ENCODE peak calls at places on chromosomes 2 and 18, in five cellular contexts. M is NCI-H1105 treated with DMSO at 0.1 percent for 48 hours; Q is head of caudate nucleus; F is activated CD4-positive, alpha-beta T cell treated with anti-CD3 and anti-CD28 coated beads, Interleukin-2, amount 10 ng/mL, durations not matched to agents 7 days and 5 days; V is bronchial epithelial cell. L is an unnamed sample.
A peak's percentile ranks its signal among the peaks of the same experiment; 100 is the strongest.

GRCh38 chr2:161237397-161238263 is 70.6 kb upstream of the PSMD14 start:
- DNase-seq in V (peak; percentile 34), Q (peak; percentile 59), F (peak; percentile 43), M (peak; percentile 69), L (no peak)

GRCh38 chr2:100017633-100018032 is 124.8 kb downstream of the AFF3 start:
- DNase-seq in F (no peak), V (no peak), M (no peak), Q (no peak), L (no peak)

GRCh38 chr18:45688834-45689233 is 35.1 kb upstream of the SLC14A1 start:
- DNase-seq in V (no peak), F (peak; percentile 57), M (no peak), Q (no peak), L (no peak)

GRCh38 chr2:73099486-73099885 is 13.3 kb downstream of the RAB11FIP5 start:
- DNase-seq in V (no peak), Q (no peak), M (no peak), F (no peak), L (no peak)

GRCh38 chr2:235740821-235741220 is 247.0 kb downstream of the AGAP1 start:
- DNase-seq in M (peak; percentile 64), Q (no peak), F (no peak), V (no peak), L (peak; percentile 25)

GRCh38 chr18:41456791-41457190 is 498.2 kb upstream of the PIK3C3 start:
- DNase-seq in M (no peak), V (peak; percentile 33), Q (no peak), F (no peak), L (no peak)

GRCh38 chr18:45687617-45688016 is 36.4 kb upstream of the SLC14A1 start:
- DNase-seq in F (peak; percentile 39), M (no peak), V (no peak), Q (no peak), L (peak; percentile 68)

GRCh38 chr2:42245392-42245791 is 76.2 kb downstream of the EML4 start:
- DNase-seq in F (no peak), M (no peak), Q (no peak), V (no peak), L (no peak)

GRCh38 chr2:233303252-233303651 is 4.4 kb upstream of the SAG start:
- DNase-seq in V (no peak), Q (no peak), M (no peak), F (no peak), L (no peak)

GRCh38 chr2:11829324-11829946 is 83.0 kb downstream of the LPIN1 start:
- DNase-seq in V (peak; percentile 33), M (peak; percentile 84), Q (peak; percentile 54), F (peak; percentile 74), L (peak; percentile 87)

GRCh38 chr2:220670461-220670979 is 901.6 kb downstream of the EPHA4 start:
- DNase-seq in Q (no peak), V (no peak), M (peak; percentile 95), F (no peak), L (no peak)

GRCh38 chr2:220034356-220035121 is 407.1 kb downstream of the SLC4A3 start:
- DNase-seq in F (no peak), M (no peak), Q (peak; percentile 5), V (peak; percentile 22), L (no peak)

GRCh38 chr2:144924827-144925226 is 404.9 kb upstream of the ZEB2 start:
- DNase-seq in F (no peak), M (peak; percentile 53), V (peak; percentile 38), Q (no peak), L (no peak)

GRCh38 chr2:67103161-67103560 is 294.0 kb upstream of the ETAA1 start:
- DNase-seq in F (no peak), V (no peak), Q (no peak), M (no peak), L (no peak)

GRCh38 chr2:84946204-84947009 is 24.6 kb upstream of the KCMF1 start:
- DNase-seq in Q (no peak), V (peak; percentile 100), F (peak; percentile 64), M (no peak), L (peak; percentile 9)

GRCh38 chr2:47815764-47816163 is 32.8 kb downstream of the MSH6 start:
- DNase-seq in M (no peak), V (no peak), F (no peak), Q (no peak), L (no peak)

GRCh38 chr2:45850558-45850957 is 199.1 kb downstream of the PRKCE start:
- DNase-seq in Q (no peak), M (no peak), F (no peak), V (peak; percentile 41), L (no peak)

GRCh38 chr2:102317715-102318114 is 6.4 kb downstream of the IL1RL1 start:
- DNase-seq in F (no peak), M (no peak), Q (no peak), V (peak; percentile 93), L (no peak)

GRCh38 chr2:4973973-4974372 is 718.2 kb upstream of the SOX11 start:
- DNase-seq in M (no peak), F (no peak), V (no peak), Q (no peak), L (no peak)

GRCh38 chr2:144211826-144212225 is 308.1 kb downstream of the ZEB2 start:
- DNase-seq in V (no peak), Q (no peak), F (no peak), M (no peak), L (peak; percentile 78)

GRCh38 chr2:2826209-2826551 is 495.1 kb upstream of the MYT1L start:
- DNase-seq in M (no peak), V (no peak), Q (no peak), F (peak; percentile 4), L (no peak)

GRCh38 chr2:178267660-178268059 is 73.3 kb downstream of the OSBPL6 start:
- DNase-seq in M (no peak), Q (no peak), F (no peak), V (no peak), L (no peak)

GRCh38 chr2:144950874-144951560 is 431.1 kb upstream of the ZEB2 start:
- DNase-seq in M (no peak), F (no peak), V (peak; percentile 90), Q (no peak), L (no peak)

GRCh38 chr2:206031950-206032567 is 53.9 kb downstream of the INO80D start:
- DNase-seq in Q (no peak), M (no peak), F (no peak), V (no peak), L (no peak)

GRCh38 chr2:120195575-120195974 is 27.6 kb downstream of the TMEM185B start:
- DNase-seq in M (no peak), F (no peak), Q (no peak), V (no peak), L (no peak)

GRCh38 chr2:99572380-99572779 is 82.6 kb upstream of the REV1 start:
- DNase-seq in M (peak; percentile 45), V (peak; percentile 37), Q (peak; percentile 9), F (no peak), L (no peak)

L was measured in OCI-M1.